ENCODE peak calls at places on chromosomes 7 and 10, in nine cellular contexts. Z is upper lobe of left lung; W is H9; A is OCI-LY7; P is ascending aorta; X is heart right ventricle; N is CD4-positive, alpha-beta T cell; D is fibroblast of lung; S is stomach. C is an unnamed sample.

GRCh38 chr7:36946401-36946739 is 222.1 kb upstream of the AOAH start:
- DNase-seq in Z (no peak), W (no peak), A (no peak), P (no peak), X (no peak), N (no peak), D (no peak), S (no peak), C (no peak)

GRCh38 chr7:66413379-66414114 is 208.4 kb downstream of the TPST1 start:
- DNase-seq in Z (peak), W (peak), A (peak), P (peak), X (peak), N (peak), D (peak), S (peak), C (peak)

GRCh38 chr7:73829505-73829904 is 1.3 kb upstream of the CLDN4 start:
- DNase-seq in Z (peak), W (no peak), A (no peak), P (no peak), X (no peak), N (no peak), D (no peak), S (no peak), C (no peak)

GRCh38 chr10:82319558-82319957 is 444.6 kb downstream of the NRG3 start:
- DNase-seq in Z (no peak), W (peak), A (peak), P (no peak), X (no peak), N (no peak), D (no peak), S (no peak), C (no peak)

GRCh38 chr7:33578166-33578565 is 327.2 kb upstream of the BMPER start:
- DNase-seq in Z (no peak), W (no peak), A (no peak), P (no peak), X (no peak), N (no peak), D (peak), S (no peak), C (no peak)

GRCh38 chr10:29344073-29344820 is 55.4 kb downstream of the LYZL1 start:
- DNase-seq in Z (no peak), W (peak), A (no peak), P (no peak), X (no peak), N (no peak), D (peak), S (no peak), C (no peak)

GRCh38 chr10:89074120-89074519 is 83.5 kb downstream of the FAS start:
- DNase-seq in Z (no peak), W (no peak), A (no peak), P (no peak), X (peak), N (no peak), D (peak), S (peak), C (no peak)

GRCh38 chr10:133279961-133280283 is 3.3 kb upstream of the ADAM8 start:
- DNase-seq in Z (no peak), W (no peak), A (no peak), P (no peak), X (no peak), N (no peak), D (no peak), S (no peak), C (no peak)

GRCh38 chr10:66239062-66239461 is 686.8 kb upstream of the LRRTM3 start:
- DNase-seq in Z (no peak), W (no peak), A (no peak), P (no peak), X (no peak), N (no peak), D (no peak), S (no peak), C (no peak)

GRCh38 chr7:45267262-45267661 is 109.7 kb downstream of the RAMP3 start:
- DNase-seq in Z (no peak), W (no peak), A (no peak), P (no peak), X (no peak), N (no peak), D (peak), S (no peak), C (no peak)

GRCh38 chr7:18450021-18450420 is 45.5 kb upstream of the HDAC9 start:
- DNase-seq in Z (no peak), W (no peak), A (no peak), P (no peak), X (no peak), N (no peak), D (no peak), S (no peak), C (no peak)

GRCh38 chr7:139212133-139212532 is 18.9 kb upstream of the UBN2 start:
- DNase-seq in Z (no peak), W (no peak), A (no peak), P (no peak), X (no peak), N (no peak), D (no peak), S (no peak), C (no peak)

GRCh38 chr7:143361552-143362125 is 874 bp downstream of the FAM131B start:
- DNase-seq in Z (no peak), W (no peak), A (no peak), P (no peak), X (no peak), N (no peak), D (no peak), S (no peak), C (peak)

GRCh38 chr7:11706666-11707605 is 125.1 kb downstream of the THSD7A start:
- DNase-seq in Z (peak), W (no peak), A (no peak), P (no peak), X (no peak), N (no peak), D (peak), S (peak), C (no peak)

GRCh38 chr7:137458399-137458798 is 114.9 kb upstream of the PTN start:
- DNase-seq in Z (no peak), W (no peak), A (no peak), P (no peak), X (no peak), N (no peak), D (no peak), S (no peak), C (no peak)

GRCh38 chr10:56360583-56360966 is 484 bp downstream of the ZWINT start:
- DNase-seq in Z (no peak), W (no peak), A (no peak), P (no peak), X (no peak), N (no peak), D (no peak), S (no peak), C (no peak)

GRCh38 chr7:55325371-55325792 is 39.8 kb upstream of the LANCL2 start:
- DNase-seq in Z (no peak), W (no peak), A (no peak), P (no peak), X (peak), N (no peak), D (peak), S (peak), C (no peak)

GRCh38 chr10:30374353-30374752 is 25.3 kb upstream of the MTPAP start:
- DNase-seq in Z (no peak), W (peak), A (peak), P (no peak), X (no peak), N (no peak), D (no peak), S (no peak), C (no peak)

GRCh38 chr7:31734456-31734855 is 47.4 kb downstream of the PPP1R17 start:
- DNase-seq in Z (no peak), W (no peak), A (no peak), P (no peak), X (no peak), N (no peak), D (no peak), S (no peak), C (no peak)

GRCh38 chr10:6068422-6068821 is 6.3 kb upstream of the IL2RA start:
- DNase-seq in Z (peak), W (no peak), A (peak), P (no peak), X (no peak), N (peak), D (no peak), S (peak), C (no peak)
- H3K27ac ChIP-seq in Z (no peak), W (no peak), A (peak), P (no peak), X (no peak), N (peak), D (no peak), S (peak), C (no peak)

GRCh38 chr10:127920319-127921074 is 13.6 kb downstream of the PTPRE start:
- DNase-seq in Z (no peak), W (no peak), A (no peak), P (no peak), X (no peak), N (no peak), D (no peak), S (no peak), C (peak)
- H3K27ac ChIP-seq in Z (peak), W (no peak), A (no peak), P (peak), X (peak), N (no peak), D (peak), S (peak), C (peak)

DNA sequence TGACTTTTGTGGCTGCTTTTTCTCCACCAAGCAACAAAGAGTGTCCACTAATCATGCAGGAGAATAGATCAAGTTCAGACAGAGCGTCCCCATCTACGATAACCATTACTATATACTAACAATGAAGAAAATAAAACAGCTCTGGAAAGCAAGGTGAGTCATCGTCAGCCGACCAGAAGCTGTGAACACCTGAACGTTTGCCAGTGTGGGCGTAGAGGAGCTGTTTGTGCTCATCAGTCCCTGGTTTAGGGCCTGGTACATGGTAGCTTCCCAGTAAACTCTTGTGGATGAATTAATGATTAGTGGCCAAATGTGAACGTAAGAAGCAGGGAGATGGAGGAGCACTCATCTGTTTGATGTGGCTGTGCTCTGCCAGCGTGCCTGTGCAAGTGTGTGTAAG is 180.7 kb downstream of the EVX1 start:
- DNase-seq in Z (no peak), W (no peak), A (no peak), P (no peak), X (no peak), N (no peak), D (peak), S (peak), C (no peak)
- H3K27ac ChIP-seq in Z (no peak), W (no peak), A (no peak), P (no peak), X (no peak), N (no peak), D (no peak), S (peak), C (no peak)

GRCh38 chr7:44259547-44260457 is 59.0 kb downstream of the YKT6 start:
- DNase-seq in Z (peak), W (no peak), A (no peak), P (peak), X (peak), N (no peak), D (peak), S (no peak), C (peak)
- H3K27ac ChIP-seq in Z (peak), W (no peak), A (no peak), P (peak), X (peak), N (no peak), D (peak), S (peak), C (peak)

GRCh38 chr7:71220210-71220695 is 88.3 kb downstream of the GALNT17 start:
- DNase-seq in Z (no peak), W (no peak), A (no peak), P (no peak), X (no peak), N (no peak), D (no peak), S (no peak), C (no peak)

GRCh38 chr7:71216211-71216610 is 84.3 kb downstream of the GALNT17 start:
- DNase-seq in Z (no peak), W (no peak), A (no peak), P (no peak), X (no peak), N (no peak), D (no peak), S (no peak), C (no peak)

GRCh38 chr7:71221549-71221948 is 89.6 kb downstream of the GALNT17 start:
- DNase-seq in Z (no peak), W (no peak), A (no peak), P (no peak), X (no peak), N (no peak), D (no peak), S (no peak), C (no peak)

GRCh38 chr7:71221049-71221448 is 89.1 kb downstream of the GALNT17 start:
- DNase-seq in Z (no peak), W (no peak), A (no peak), P (no peak), X (no peak), N (no peak), D (no peak), S (no peak), C (no peak)
- H3K27ac ChIP-seq in Z (peak), W (no peak), A (no peak), P (peak), X (peak), N (no peak), D (no peak), S (no peak), C (peak)

DNA sequence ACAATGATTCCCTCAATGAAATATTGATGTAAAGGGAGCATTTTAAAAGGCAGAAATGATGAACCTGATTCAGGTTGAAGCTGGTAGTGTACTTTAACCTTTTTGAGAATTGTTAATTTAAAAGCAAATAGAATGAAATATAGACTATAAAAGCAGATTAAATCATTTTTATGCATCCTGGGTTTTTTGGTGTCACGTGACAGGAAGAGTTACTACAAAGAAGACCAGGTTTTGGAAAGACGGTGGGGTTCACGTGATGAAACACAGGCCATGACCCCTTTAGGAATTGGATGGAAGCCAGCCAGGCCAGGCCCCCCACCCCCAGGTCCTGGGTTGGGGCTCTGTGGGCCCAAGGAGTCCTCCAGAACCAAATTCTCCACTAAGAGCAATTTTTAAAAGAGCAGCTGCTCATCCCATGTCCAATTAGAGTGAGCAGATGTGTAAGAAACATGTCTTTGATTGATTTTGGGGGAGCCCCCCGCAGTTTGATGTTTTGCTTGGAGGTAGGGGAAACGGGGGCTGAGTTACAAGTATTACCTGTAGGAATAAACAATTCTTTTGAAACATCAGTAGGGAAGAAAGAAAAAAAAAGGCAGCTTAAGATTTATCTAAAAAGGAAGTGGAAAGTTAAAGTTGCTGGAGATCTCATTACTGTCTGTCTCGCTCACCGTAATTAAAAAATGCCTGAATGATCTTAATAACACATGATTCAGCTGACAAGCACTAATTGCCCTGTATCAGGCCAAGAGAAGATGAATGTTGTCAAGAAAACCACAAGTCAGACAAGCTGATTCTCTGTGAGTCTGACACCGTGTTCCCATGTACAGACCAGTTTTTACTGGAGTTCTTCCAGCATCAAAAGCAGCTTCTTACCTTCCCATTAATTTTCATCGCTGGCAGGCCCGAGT is 63.4 kb downstream of the CUX1 start:
- DNase-seq in Z (no peak), W (no peak), A (no peak), P (no peak), X (no peak), N (no peak), D (peak), S (peak), C (no peak)
- H3K27ac ChIP-seq in Z (no peak), W (no peak), A (peak), P (peak), X (peak), N (no peak), D (peak), S (peak), C (peak)

DNA sequence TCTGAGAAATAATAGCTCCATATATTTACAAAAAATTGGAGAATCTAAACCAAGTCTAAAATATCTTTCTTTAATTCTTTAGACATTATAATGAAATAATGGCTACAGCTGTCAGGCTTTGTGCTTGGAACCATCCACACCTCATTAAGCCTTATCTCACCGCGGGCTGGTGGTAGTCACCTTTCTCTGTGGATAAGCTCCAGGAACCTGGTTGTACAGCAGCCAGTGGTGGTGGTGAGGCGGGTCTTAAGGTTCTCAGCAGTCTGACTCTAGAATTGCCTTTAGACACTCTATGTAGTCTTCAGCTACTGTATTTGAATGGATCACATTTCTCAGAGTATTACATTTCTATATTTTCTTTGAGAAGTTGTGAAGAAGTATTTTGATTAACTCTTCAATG is 34.2 kb downstream of the CUL1 start:
- DNase-seq in Z (no peak), W (no peak), A (no peak), P (no peak), X (no peak), N (no peak), D (no peak), S (no peak), C (no peak)
- H3K27ac ChIP-seq in Z (no peak), W (no peak), A (no peak), P (no peak), X (no peak), N (no peak), D (no peak), S (no peak), C (no peak)

C was measured in coronary artery.